ENCODE peak calls at places on chromosomes 11 and 22, in ten cellular contexts. G is astrocyte of the spinal cord; N is CD8-positive, alpha-beta T cell; B is endodermal cell; D is GM20000; K is brain microvascular endothelial cell; C is PC-3; V is upper lobe of left lung; M is heart left ventricle; F is choroid plexus epithelial cell. Q is an unnamed sample.

GRCh38 chr22:35426801-35427140 is 26.8 kb downstream of the MCM5 start:
- DNase-seq in K (no peak), F (no peak), B (no peak), D (no peak), G (no peak), M (no peak), V (no peak), C (no peak), N (no peak), Q (no peak)

GRCh38 chr11:126543691-126544090 is 188.2 kb downstream of the ST3GAL4 start:
- DNase-seq in C (no peak), B (no peak), D (no peak), F (no peak), K (no peak), N (no peak), V (no peak), G (no peak), M (no peak), Q (no peak)

GRCh38 chr11:69525516-69526452 is 44.3 kb downstream of the LINC01488 start:
- DNase-seq in N (no peak), C (no peak), K (no peak), B (peak), V (no peak), F (no peak), G (no peak), M (no peak), D (no peak), Q (peak)

GRCh38 chr22:48054596-48054995 is 1292.1 kb downstream of the TBC1D22A start:
- DNase-seq in K (no peak), V (no peak), G (no peak), B (peak), C (no peak), M (no peak), D (no peak), F (no peak), N (no peak), Q (no peak)

GRCh38 chr22:20298110-20298802 is 21.6 kb downstream of the DGCR6L start:
- DNase-seq in F (no peak), D (no peak), B (no peak), V (peak), N (no peak), C (no peak), K (no peak), G (no peak), M (no peak), Q (no peak)

GRCh38 chr11:34757026-34757451 is 136.1 kb downstream of the EHF start:
- DNase-seq in V (no peak), N (no peak), C (peak), M (no peak), F (no peak), K (no peak), D (no peak), B (no peak), G (no peak), Q (no peak)

GRCh38 chr11:36312593-36312990 is 16.5 kb downstream of the PRR5L start:
- DNase-seq in C (peak), D (no peak), M (no peak), G (peak), F (peak), V (no peak), B (no peak), K (peak), N (no peak), Q (no peak)

GRCh38 chr11:79312591-79313267 is 128.1 kb downstream of the TENM4 start:
- DNase-seq in N (no peak), M (no peak), F (peak), B (no peak), K (no peak), G (peak), C (no peak), V (no peak), D (no peak), Q (no peak)

DNA sequence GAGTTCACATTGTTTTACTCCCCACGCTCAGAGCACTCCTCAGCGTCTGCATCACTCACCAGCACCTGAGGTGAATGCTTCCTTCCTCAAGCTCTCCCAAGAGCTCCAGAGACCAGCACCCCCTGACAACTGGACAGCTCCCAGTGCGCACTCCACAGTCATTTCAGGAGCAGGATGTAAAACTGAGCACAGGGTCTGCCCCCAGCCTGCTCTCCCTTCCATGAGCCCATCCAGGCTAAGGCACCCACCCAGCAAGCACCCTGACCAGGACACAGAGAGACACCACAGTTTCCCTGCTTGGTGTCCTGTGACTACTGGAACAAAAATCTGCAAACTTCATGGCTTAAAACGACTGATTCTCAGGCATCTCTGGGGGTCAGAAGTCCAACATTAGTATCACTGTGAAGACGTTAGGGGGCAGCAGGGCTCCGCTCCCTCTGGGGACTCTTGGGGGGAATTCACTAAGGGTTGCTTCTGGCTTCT is 3.3 kb downstream of the SCGB1D2 start:
- DNase-seq in B (peak), M (no peak), D (peak), K (peak), C (peak), N (no peak), F (peak), G (peak), V (no peak), Q (no peak)
- TF ChIP-seq CTCF in B (peak), M (no peak), D (peak), K (peak), C (peak), N (no peak), F (peak), G (peak), V (no peak), Q (peak)

DNA sequence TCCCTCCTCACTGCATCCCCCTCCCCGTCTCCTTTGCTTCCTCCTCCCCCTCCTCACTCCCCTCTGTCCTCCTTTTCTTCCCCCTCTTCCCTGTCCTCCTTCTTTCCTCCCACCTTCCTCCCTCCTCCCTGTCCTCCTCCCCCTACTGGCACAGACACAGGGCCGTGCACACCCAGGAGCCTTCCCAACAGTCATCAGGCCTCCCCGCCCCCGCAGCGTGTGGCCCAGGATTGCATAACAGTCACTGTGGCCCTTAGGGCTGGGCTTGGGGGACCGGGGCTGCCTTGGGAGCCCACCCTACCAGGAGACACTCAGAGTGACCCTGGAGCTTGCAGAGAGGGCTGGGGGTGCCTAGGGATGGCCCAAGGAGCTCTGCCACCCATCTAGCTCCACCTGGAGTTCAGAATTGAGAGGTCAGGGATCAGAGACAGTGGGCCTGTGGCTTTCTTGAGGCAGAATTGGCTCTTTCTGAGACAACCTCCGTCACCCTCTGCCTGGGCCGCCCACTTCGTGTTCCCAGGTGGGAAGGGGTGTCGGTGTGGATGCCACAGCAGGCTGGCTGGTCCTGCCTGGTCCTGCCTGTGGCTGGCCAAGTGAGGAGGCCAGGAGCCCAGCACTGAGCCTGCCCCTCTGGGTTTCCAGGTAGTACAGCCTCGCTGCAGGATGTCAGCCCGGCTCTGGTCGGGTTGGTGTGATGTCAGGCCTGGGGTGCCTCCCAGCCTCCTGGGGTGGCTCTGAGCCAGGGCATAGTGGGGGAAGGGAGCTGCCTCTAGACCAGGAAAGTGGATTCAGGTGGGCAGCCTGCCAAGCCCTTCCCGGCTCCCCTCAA is 1.6 kb downstream of the SPI1 start:
- DNase-seq in M (no peak), D (no peak), C (no peak), K (no peak), G (no peak), N (no peak), B (no peak), F (no peak), V (peak), Q (no peak)
- TF ChIP-seq CTCF in M (no peak), D (peak), C (no peak), K (no peak), G (no peak), N (no peak), B (peak), F (no peak), V (no peak), Q (no peak)

DNA sequence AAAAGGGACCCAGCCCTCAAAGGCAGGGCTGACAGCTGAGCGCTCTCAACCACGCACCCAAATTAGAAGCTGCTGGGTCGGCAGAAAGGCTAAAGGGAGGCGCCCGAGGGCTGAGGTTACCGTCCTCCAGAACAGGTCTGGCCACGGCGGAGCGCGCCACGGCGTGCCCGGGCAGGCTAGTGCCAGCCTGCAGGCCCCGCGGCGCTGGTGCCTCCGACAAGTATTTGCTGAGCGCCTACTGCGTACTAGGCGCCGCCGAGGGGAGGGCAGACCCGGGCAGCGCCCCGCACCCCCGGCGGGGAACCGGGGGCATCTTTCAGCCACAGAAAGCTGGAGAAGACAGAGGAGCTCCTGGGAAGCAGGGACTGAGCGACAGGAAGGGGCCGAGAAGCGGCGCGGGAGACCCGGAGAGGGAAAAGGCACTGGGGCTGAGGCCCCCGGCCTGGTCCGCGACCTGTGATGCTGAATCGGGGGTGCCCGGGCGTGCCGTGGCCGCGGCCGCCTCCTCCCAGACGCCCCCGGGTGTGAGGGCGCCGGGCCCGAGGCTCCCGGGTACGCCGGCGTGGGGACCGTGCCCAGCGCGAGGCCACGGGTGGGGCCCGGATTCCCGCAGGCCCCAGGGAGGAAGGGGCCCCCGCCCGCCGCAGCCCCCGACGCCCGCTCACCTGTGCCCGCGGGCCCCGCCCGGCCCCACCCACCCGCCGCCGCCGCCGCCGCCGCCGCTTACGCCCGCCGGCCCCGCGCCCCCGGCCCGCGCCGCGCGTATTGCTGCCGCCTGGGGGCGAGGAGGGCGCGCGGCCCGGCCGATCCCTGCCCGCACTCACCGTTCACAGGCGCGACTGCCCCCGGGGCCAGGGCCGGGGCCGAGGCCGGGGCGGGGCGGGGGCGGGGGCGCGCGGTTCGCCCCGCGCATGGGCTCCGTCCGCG is 521 bp downstream of the HRAS start:
- DNase-seq in C (peak), D (peak), M (no peak), G (no peak), N (peak), F (no peak), K (no peak), V (peak), B (peak), Q (peak)
- TF ChIP-seq CTCF in C (no peak), D (peak), M (no peak), G (no peak), N (no peak), F (no peak), K (no peak), V (peak), B (no peak), Q (peak)

DNA sequence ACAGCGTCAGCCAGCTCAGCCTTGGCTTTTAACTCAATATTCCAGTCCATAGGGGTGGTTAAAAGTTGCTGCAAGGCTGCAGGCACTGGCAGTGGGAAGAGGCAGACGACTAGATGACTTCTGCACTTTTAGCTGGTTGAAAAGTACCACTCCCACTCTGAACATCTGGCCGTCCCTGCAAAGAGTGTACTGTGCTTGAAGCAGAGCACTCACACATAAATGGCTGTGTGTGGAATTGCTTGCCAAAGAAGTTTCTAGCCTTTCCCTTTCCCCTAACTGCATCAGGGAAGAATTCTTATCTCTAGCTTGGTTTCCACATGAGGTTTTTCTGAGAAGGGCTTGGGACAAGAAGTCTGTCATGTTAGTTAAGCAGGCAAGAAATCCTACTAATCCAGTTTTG is 5.1 kb upstream of the PHLDB1 start:
- DNase-seq in M (peak), G (no peak), C (no peak), B (no peak), V (no peak), N (no peak), F (no peak), K (no peak), D (no peak), Q (no peak)
- TF ChIP-seq CTCF in M (no peak), G (no peak), C (no peak), B (no peak), V (no peak), N (no peak), F (no peak), K (no peak), D (no peak), Q (no peak)

GRCh38 chr11:41206388-41206787 is 253.1 kb downstream of the LRRC4C start:
- DNase-seq in V (no peak), D (no peak), G (no peak), B (no peak), C (no peak), N (no peak), F (no peak), K (no peak), M (no peak), Q (no peak)

GRCh38 chr11:41201156-41201555 is 258.3 kb downstream of the LRRC4C start:
- DNase-seq in B (peak), N (no peak), G (peak), C (peak), V (no peak), D (peak), M (no peak), K (no peak), F (peak), Q (no peak)
- TF ChIP-seq CTCF in B (peak), N (no peak), G (peak), C (peak), V (no peak), D (no peak), M (peak), K (peak), F (peak), Q (peak)

DNA sequence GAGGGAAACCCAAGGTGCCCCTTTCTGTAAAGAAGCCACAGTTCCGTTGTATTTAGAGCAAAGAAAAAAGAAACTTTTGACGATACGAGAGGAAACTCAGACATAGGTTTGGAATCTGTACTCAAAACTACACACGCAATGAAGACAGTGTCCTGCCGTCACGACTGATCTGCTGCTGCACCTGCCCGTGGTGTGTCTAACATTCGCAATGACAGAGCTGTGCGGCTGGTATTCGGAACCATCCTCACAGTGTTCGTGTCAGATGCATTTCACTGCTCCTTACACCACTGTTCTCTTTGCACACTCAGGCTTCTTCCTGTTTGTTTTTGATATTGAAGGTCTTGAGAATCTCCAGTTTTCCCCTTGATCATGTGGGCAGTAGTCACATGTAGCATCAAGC is 84.8 kb downstream of the RTL6 start:
- DNase-seq in G (no peak), K (no peak), C (no peak), B (peak), V (no peak), M (no peak), N (no peak), D (no peak), F (no peak), Q (no peak)
- TF ChIP-seq CTCF in G (no peak), K (no peak), C (no peak), B (no peak), V (no peak), M (no peak), N (no peak), D (no peak), F (no peak), Q (no peak)